ENCODE peak calls at places on chromosomes 6 and 20, in four cellular contexts. C is adrenal gland, A is foreskin keratinocyte, H is breast epithelium. D is an unnamed sample. For H3K4me1, the result is how much of the 10 kb centered on the place peaks cover.

GRCh38 chr6:116595247-116595646 is 21.0 kb upstream of the RSPH4A start:
- DNase-seq in C (no peak), A (no peak), H (no peak), D (no peak)

GRCh38 chr6:16742116-16742515 is 19.1 kb downstream of the ATXN1 start:
- DNase-seq in C (no peak), H (no peak), A (no peak), D (no peak)

GRCh38 chr20:33871362-33871761 is 60.2 kb downstream of the CHMP4B start:
- DNase-seq in A (no peak), H (no peak), C (no peak), D (peak)

GRCh38 chr6:112501705-112502104 is 154.6 kb downstream of the RFPL4B start:
- DNase-seq in C (no peak), A (no peak), H (no peak), D (no peak)

GRCh38 chr6:53005667-53006250 is 10.7 kb upstream of the GSTA4 start:
- DNase-seq in H (no peak), C (no peak), A (no peak), D (no peak)

GRCh38 chr6:170062209-170062903 is 228.5 kb downstream of the DLL1 start:
- DNase-seq in A (no peak), C (peak), H (no peak), D (no peak)

GRCh38 chr6:5499644-5500306 is 238.5 kb downstream of the FARS2 start:
- DNase-seq in C (no peak), A (peak), H (no peak), D (no peak)

GRCh38 chr6:108648186-108648585 is 87.5 kb downstream of the FOXO3 start:
- DNase-seq in C (no peak), A (no peak), H (no peak), D (no peak)

GRCh38 chr6:128508588-128509296 is 11.7 kb downstream of the PTPRK start:
- DNase-seq in A (peak), H (no peak), C (no peak), D (no peak)

GRCh38 chr6:128512296-128512695 is 8.1 kb downstream of the PTPRK start:
- DNase-seq in H (no peak), A (no peak), C (no peak), D (no peak)

GRCh38 chr6:128509709-128510108 is 10.7 kb downstream of the PTPRK start:
- DNase-seq in H (no peak), C (no peak), A (no peak), D (no peak)

GRCh38 chr6:128513878-128514277 is 6.5 kb downstream of the PTPRK start:
- DNase-seq in C (no peak), A (no peak), H (no peak), D (no peak)

GRCh38 chr6:128511518-128511917 is 8.9 kb downstream of the PTPRK start:
- DNase-seq in H (no peak), C (no peak), A (peak), D (no peak)
- H3K4me1 ChIP-seq in H (under half), C (under half), A (half or more), D (under half)

GRCh38 chr6:159067334-159067733 is 22.5 kb upstream of the TAGAP start:
- DNase-seq in A (peak), C (no peak), H (no peak), D (no peak)

GRCh38 chr6:159065091-159065490 is 20.3 kb upstream of the TAGAP start:
- DNase-seq in C (no peak), A (no peak), H (no peak), D (no peak)

GRCh38 chr6:159066479-159066878 is 21.7 kb upstream of the TAGAP start:
- DNase-seq in A (no peak), H (no peak), C (no peak), D (peak)

GRCh38 chr6:159063549-159063948 is 18.8 kb upstream of the TAGAP start:
- DNase-seq in A (no peak), C (no peak), H (no peak), D (no peak)

GRCh38 chr6:159065751-159066329 is 21.0 kb upstream of the TAGAP start:
- DNase-seq in A (no peak), H (no peak), C (no peak), D (no peak)
- H3K4me1 ChIP-seq in A (under half), H (under half), C (under half), D (under half)

GRCh38 chr20:41136336-41136694 is 1.0 kb upstream of the PLCG1 start:
- DNase-seq in A (no peak), H (no peak), C (no peak), D (no peak)

GRCh38 chr20:41135187-41135887 is 2.0 kb upstream of the PLCG1 start:
- DNase-seq in A (peak), C (no peak), H (peak), D (peak)

GRCh38 chr20:41135888-41136243 is 1.5 kb upstream of the PLCG1 start:
- DNase-seq in H (no peak), C (no peak), A (no peak), D (no peak)

GRCh38 chr20:41133709-41134361 is 3.5 kb upstream of the PLCG1 start:
- DNase-seq in H (peak), A (peak), C (no peak), D (peak)

GRCh38 chr20:41134362-41135186 is 2.8 kb upstream of the PLCG1 start:
- DNase-seq in A (peak), C (no peak), H (no peak), D (no peak)
- H3K4me1 ChIP-seq in A (under half), C (under half), H (under half), D (under half)

DNA sequence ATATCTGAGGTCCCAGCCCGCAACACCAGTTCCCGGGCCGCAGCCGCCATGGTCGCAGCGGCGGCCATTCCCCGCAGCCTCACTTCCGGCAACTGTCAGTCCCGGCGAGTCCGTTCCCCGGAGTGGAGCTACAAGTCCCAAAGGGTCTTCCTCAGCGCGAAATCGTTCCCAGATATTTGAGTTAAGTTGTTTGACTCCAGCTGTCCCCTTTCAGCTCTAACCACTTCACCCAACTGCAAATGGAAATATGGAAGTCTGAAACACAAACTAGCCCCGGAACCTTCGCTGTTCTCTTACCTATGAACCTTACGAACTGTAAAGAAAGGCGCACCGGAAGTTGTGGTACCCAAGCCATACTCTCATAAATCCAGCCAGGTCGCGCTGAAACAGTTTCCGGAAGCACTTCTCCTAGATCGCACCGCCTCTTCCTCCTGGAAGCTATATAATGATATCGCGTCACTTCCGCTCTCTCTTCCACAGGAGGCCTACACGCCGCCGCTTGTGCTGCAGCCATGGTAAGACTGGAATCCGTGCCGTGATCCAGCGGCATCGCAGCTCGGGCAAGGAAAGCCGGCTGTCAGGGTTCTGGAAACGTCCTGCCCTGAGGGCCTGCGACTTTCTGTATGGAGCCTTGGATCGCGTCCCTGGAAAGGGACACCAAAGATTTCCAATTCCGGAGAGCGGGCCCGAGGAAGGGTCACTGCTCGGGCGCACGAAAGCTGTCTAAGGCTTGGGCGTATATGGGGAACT is at the start of the genes RPS18 and VPS52:
- DNase-seq in C (peak), A (peak), H (peak), D (peak)
- H3K4me1 ChIP-seq in C (under half), A (under half), H (under half), D (under half)

GRCh38 chr6:35018746-35019145 is 122.4 kb downstream of the TCP11 start:
- DNase-seq in C (no peak), A (no peak), H (no peak), D (no peak)

GRCh38 chr6:35023091-35023490 is 118.0 kb downstream of the TCP11 start:
- DNase-seq in C (no peak), A (no peak), H (no peak), D (no peak)

GRCh38 chr6:35019171-35019570 is 122.0 kb downstream of the TCP11 start:
- DNase-seq in A (no peak), C (no peak), H (no peak), D (no peak)

GRCh38 chr6:35019831-35020230 is 121.3 kb downstream of the TCP11 start:
- DNase-seq in H (no peak), A (no peak), C (no peak), D (no peak)

GRCh38 chr6:35021014-35021413 is 120.1 kb downstream of the TCP11 start:
- DNase-seq in A (no peak), C (peak), H (no peak), D (no peak)
- H3K4me1 ChIP-seq in A (under half), C (half or more), H (under half), D (under half)

DNA sequence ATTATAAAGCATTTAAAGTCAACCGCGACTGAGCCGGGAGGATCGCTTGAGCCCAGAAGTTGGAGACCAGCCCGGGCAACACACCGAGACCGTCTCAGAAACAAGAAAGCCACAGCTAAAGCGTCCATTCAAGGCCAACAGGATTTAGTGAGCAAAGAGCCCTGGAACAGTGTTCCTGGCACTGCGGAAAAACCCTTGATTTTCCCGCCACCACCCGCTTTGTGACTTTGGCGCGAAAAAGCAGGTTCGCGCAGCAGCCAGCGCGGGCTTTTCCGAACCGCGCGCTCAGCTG is 669 bp downstream of the PCNA start:
- DNase-seq in H (no peak), C (no peak), A (no peak), D (no peak)
- H3K4me1 ChIP-seq in H (under half), C (under half), A (under half), D (under half)

GRCh38 chr6:37155394-37156312 is 14.3 kb upstream of the PIM1 start:
- DNase-seq in C (no peak), A (no peak), H (no peak), D (no peak)
- H3K4me1 ChIP-seq in C (under half), A (under half), H (under half), D (under half)

GRCh38 chr20:436476-436875 is 25.9 kb downstream of the TBC1D20 start:
- DNase-seq in C (no peak), H (no peak), A (no peak), D (no peak)

GRCh38 chr20:435558-435957 is 26.8 kb downstream of the TBC1D20 start:
- DNase-seq in A (no peak), H (no peak), C (no peak), D (no peak)

GRCh38 chr20:438581-439469 is 23.5 kb downstream of the TBC1D20 start:
- DNase-seq in H (no peak), C (peak), A (no peak), D (no peak)

GRCh38 chr20:440148-440547 is 22.2 kb downstream of the TBC1D20 start:
- DNase-seq in A (no peak), C (peak), H (no peak), D (no peak)

GRCh38 chr20:437787-438486 is 24.4 kb downstream of the TBC1D20 start:
- DNase-seq in C (no peak), H (no peak), A (no peak), D (no peak)
- H3K4me1 ChIP-seq in C (under half), H (under half), A (under half), D (under half)

DNA sequence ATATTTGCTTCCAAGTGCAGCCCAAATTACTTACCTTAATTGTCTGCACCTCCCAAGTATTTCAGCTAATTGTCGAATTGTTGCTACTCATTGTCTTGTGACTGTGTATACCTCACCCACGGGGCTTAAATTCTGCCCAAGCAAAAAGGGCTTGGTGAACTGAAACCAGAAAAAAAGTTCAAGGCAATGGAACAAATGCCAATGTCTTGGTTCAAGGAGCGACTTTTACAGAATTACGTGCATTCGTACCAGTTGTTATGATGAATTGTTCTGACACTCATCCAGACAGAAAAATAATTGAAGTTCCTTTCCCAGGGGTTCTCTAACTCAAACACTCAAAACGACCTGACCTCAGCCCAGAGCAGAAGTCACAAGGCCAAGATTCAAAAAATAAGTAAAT is 13.9 kb upstream of the PXDC1 start:
- DNase-seq in H (no peak), A (no peak), C (no peak), D (no peak)
- H3K4me1 ChIP-seq in H (under half), A (under half), C (under half), D (under half)

DNA sequence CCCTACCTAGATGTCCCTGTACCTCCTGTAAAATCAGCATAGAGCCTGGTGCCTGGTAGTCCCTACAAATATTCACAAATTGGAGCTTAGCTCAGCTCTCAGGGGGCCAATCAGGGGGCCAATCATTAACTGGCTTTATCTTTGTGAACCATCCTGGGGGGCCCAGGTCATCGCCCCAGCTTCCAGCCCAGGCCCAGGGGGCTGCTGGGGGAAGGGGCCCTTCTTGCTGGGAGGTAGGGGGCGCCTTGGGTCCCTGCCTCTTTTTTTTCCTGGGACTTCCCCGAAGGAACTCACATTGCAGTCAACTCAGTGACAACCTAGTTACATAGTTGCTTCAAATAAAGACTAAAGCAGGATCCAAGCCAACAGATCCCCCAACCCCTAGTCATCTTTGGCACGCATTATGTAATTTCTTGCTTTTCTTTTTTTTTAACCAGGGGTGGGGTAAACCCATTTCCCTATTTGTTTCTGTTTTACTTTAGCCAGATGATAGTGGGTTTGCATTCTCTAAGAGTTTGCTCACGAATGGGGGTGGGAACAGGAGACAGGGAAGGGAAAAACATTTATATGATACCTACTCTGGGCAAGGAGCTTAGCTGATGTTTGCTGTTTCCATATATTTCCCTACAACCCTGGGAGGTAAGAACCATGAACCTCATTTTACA is 6.7 kb upstream of the VEGFA start:
- DNase-seq in C (peak), A (no peak), H (no peak), D (no peak)
- H3K4me1 ChIP-seq in C (under half), A (under half), H (under half), D (under half)